ENCODE peak calls at places on chromosomes 3 and 15, in five cellular contexts. H, T, C, A and O are unnamed samples. For H3K36me3, the result is how much of the 10 kb centered on the place peaks cover.

GRCh38 chr3:41163399-41163798 is 35.9 kb upstream of the CTNNB1 start:
- DNase-seq in A (no peak), C (no peak), T (no peak), H (no peak), O (no peak)

GRCh38 chr3:132289311-132289710 is 27.9 kb upstream of the ACP3 start:
- DNase-seq in C (no peak), H (no peak), A (no peak), T (peak), O (no peak)

GRCh38 chr3:171824076-171824475 is 13.8 kb upstream of the PLD1 start:
- DNase-seq in C (no peak), T (no peak), H (no peak), A (no peak), O (no peak)

GRCh38 chr3:12838179-12838965 is 3.0 kb downstream of the RPL32 start:
- DNase-seq in A (no peak), H (no peak), T (peak), C (no peak), O (no peak)

GRCh38 chr15:101087172-101087769 is 164.6 kb downstream of the CHSY1 start:
- DNase-seq in H (no peak), C (no peak), A (no peak), T (no peak), O (no peak)

GRCh38 chr3:136708339-136708985 is 43.7 kb downstream of the STAG1 start:
- DNase-seq in C (no peak), T (no peak), A (no peak), H (no peak), O (no peak)

GRCh38 chr3:192907784-192908183 is 9.9 kb downstream of the MB21D2 start:
- DNase-seq in T (no peak), C (no peak), H (no peak), A (no peak), O (no peak)

GRCh38 chr3:24406900-24407299 is 87.8 kb downstream of the THRB start:
- DNase-seq in T (no peak), A (no peak), H (no peak), C (no peak), O (no peak)

GRCh38 chr15:73786518-73786917 is 33.4 kb upstream of the INSYN1 start:
- DNase-seq in T (no peak), H (peak), A (no peak), C (no peak), O (no peak)

GRCh38 chr3:56613016-56613415 is 56.0 kb downstream of the CCDC66 start:
- DNase-seq in C (no peak), H (no peak), A (no peak), T (no peak), O (no peak)

GRCh38 chr15:58118272-58118671 is 19.9 kb upstream of the AQP9 start:
- DNase-seq in H (no peak), C (no peak), T (no peak), A (no peak), O (no peak)

GRCh38 chr15:98428253-98428989 is 219.9 kb upstream of the IGF1R start:
- DNase-seq in A (peak), H (peak), C (peak), T (peak), O (peak)

GRCh38 chr15:30870681-30871080 is 33.0 kb upstream of the FAN1 start:
- DNase-seq in T (no peak), H (no peak), A (no peak), C (no peak), O (no peak)

GRCh38 chr3:130395916-130396315 is 50.4 kb downstream of the COL6A5 start:
- DNase-seq in C (no peak), A (no peak), H (peak), T (peak), O (peak)

DNA sequence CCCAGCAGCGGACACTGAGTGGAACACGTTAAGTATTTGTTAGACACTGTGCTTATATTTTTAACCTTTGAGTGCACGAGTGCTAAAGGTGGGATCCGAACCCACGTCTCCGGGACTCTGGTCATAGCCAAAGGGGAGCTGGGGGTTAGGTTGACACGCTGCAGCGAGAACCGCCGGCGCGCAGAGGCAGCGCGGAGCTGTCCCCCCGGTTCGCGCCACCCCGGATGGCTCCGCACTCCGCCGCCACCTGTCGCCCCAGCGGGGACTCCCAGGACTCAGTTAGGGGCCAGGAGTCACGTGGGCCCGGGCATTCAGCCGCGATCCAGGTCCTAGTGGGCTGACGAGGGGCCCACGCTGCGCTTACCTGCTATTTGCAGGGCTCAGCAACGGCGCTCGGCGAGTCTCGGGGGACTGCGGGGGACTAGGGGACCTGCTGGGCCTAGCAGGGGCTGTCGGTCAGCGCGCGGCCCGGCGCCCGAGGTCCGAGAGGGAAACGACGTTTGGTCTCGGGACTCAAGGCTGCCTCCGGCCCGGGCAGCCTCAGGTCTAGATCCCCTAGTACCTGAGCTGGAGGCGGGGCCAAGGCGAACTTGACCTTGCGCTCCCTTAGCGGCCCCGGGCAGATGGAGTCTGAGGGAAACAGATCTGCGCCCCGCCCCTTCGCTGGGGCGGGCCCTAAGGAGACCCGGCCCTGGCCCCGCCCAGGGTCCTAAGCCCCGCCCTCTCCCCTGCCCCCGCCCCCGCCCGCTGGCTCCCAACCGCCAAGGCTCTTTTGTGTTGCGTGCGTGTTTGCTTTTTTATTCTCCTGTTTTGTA is at the start of gene NMNAT3:
- DNase-seq in A (peak), H (peak), T (peak), C (peak), O (peak)
- TF ChIP-seq CTCF in A (no peak), H (no peak), T (no peak), C (no peak), O (no peak)

GRCh38 chr15:48522911-48523310 is 122.6 kb downstream of the FBN1 start:
- DNase-seq in T (peak), A (no peak), C (no peak), H (no peak), O (no peak)
- H3K36me3 ChIP-seq in T (under half), A (under half), C (under half), H (under half), O (under half)

DNA sequence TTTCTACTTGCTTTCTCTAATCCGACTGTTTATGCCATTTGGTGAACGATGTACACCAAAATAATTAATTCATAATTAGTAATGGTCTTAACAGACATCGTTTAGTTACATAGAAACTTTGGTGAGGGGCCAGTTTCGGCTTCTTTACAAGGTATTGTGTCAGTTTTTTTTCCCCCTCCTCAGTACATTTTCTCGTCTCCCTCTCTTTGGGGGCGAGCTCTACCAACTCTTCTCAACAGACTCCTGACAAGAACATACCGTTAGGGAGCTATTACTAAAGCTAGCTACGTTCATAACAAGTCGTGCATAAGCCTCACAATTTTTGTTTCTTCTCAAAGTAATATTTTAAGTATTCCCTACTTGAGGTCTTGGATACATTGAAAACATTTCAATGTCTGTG is 1.4 kb downstream of the U2SURP start:
- DNase-seq in T (no peak), H (no peak), C (no peak), A (no peak), O (no peak)
- H3K4me3 ChIP-seq in T (peak), H (peak), C (peak), A (no peak), O (peak)

GRCh38 chr3:28348286-28348636 is 260 bp upstream of the ZCWPW2 start:
- DNase-seq in C (no peak), A (no peak), H (no peak), T (no peak), O (no peak)

GRCh38 chr3:28345690-28346089 is 2.8 kb upstream of the ZCWPW2 start:
- DNase-seq in T (no peak), A (no peak), H (no peak), C (no peak), O (no peak)

GRCh38 chr3:28349397-28350000 is 875 bp upstream of the AZI2 start:
- DNase-seq in A (no peak), C (no peak), T (no peak), H (no peak), O (peak)

GRCh38 chr3:28347374-28348285 is 891 bp upstream of the ZCWPW2 start:
- DNase-seq in T (peak), C (no peak), H (peak), A (no peak), O (no peak)

DNA sequence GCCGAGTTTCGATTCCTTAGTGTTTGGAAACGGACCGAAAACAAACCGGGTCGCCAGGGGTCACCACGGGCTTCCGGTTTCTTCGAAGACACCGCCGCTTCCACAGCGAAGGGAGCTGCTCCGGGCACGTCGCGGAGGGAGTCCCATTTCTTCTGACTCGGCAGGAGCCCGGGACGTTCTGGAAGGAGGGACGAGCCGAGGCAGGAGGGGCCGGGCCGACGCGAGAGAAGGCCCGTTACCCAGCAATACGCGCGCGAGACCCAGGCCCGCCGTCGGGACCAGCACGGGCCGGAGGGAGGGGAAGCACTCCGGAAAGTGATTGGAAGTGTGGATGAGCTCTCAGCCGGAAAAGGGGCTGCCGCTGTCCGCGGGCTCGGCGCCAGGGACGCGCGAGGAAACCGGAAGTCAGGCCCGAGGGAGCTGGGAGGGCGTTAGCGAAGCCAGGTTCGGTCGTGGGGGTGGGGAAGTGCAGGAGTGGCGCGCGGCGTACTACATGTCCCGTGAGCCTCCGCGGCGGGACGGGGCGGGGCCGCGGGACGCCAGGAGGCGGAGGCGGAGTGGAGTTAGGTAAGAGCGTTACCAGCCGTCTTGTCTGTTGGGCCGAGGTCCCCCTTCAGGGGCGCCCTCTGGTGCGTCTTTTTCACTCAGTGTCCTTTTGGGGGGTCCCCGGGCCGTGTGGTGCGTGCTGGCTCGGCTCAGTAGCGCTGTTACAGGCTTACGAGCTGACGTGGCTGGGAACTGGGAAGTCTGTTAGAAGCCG is at the start of the genes AZI2 and ZCWPW2:
- DNase-seq in H (peak), A (peak), T (peak), C (peak), O (peak)
- TF ChIP-seq CTCF in H (no peak), A (no peak), T (no peak), C (peak), O (peak)

GRCh38 chr15:42405876-42406482 is 46.7 kb downstream of the CAPN3 start:
- DNase-seq in T (no peak), H (no peak), C (no peak), A (no peak), O (no peak)

GRCh38 chr15:42413914-42414313 is 54.6 kb downstream of the CAPN3 start:
- DNase-seq in C (no peak), T (peak), H (no peak), A (no peak), O (no peak)

GRCh38 chr15:42408178-42408577 is 48.9 kb downstream of the CAPN3 start:
- DNase-seq in H (no peak), A (no peak), T (no peak), C (no peak), O (no peak)

GRCh38 chr15:42409011-42409410 is 49.7 kb downstream of the CAPN3 start:
- DNase-seq in H (no peak), T (no peak), C (no peak), A (no peak), O (no peak)

GRCh38 chr15:42411884-42412283 is 52.6 kb downstream of the CAPN3 start:
- DNase-seq in T (no peak), C (no peak), A (no peak), H (no peak), O (no peak)
- H3K36me3 ChIP-seq in T (under half), C (under half), A (under half), H (under half), O (under half)

GRCh38 chr3:124172297-124172696 is 180.4 kb upstream of the ROPN1 start:
- DNase-seq in A (no peak), T (no peak), H (no peak), C (no peak), O (no peak)

GRCh38 chr3:124172846-124173245 is 180.9 kb upstream of the ROPN1 start:
- DNase-seq in T (no peak), C (no peak), H (no peak), A (no peak), O (no peak)

GRCh38 chr3:124163689-124164088 is 171.8 kb upstream of the ROPN1 start:
- DNase-seq in C (no peak), H (no peak), A (no peak), T (no peak), O (no peak)

GRCh38 chr3:124168271-124168670 is 176.3 kb upstream of the ROPN1 start:
- DNase-seq in C (peak), A (no peak), T (peak), H (no peak), O (no peak)
- H3K4me3 ChIP-seq in C (no peak), A (no peak), T (no peak), H (no peak), O (no peak)

GRCh38 chr3:112289011-112289410 is 5.0 kb downstream of the SLC9C1 start:
- DNase-seq in T (no peak), C (no peak), H (no peak), A (no peak), O (no peak)
- TF ChIP-seq CTCF in T (no peak), C (no peak), H (no peak), A (no peak), O (no peak)

GRCh38 chr3:123158899-123159390 is 42.8 kb upstream of the SEC22A start:
- DNase-seq in T (no peak), A (no peak), C (no peak), H (no peak), O (no peak)

GRCh38 chr3:123158330-123158729 is 43.4 kb upstream of the SEC22A start:
- DNase-seq in T (no peak), H (no peak), C (no peak), A (no peak), O (peak)

GRCh38 chr3:123163146-123163545 is 38.6 kb upstream of the SEC22A start:
- DNase-seq in T (no peak), A (no peak), C (no peak), H (no peak), O (no peak)

GRCh38 chr3:123159926-123160635 is 41.7 kb upstream of the SEC22A start:
- DNase-seq in H (no peak), C (no peak), A (no peak), T (peak), O (no peak)

DNA sequence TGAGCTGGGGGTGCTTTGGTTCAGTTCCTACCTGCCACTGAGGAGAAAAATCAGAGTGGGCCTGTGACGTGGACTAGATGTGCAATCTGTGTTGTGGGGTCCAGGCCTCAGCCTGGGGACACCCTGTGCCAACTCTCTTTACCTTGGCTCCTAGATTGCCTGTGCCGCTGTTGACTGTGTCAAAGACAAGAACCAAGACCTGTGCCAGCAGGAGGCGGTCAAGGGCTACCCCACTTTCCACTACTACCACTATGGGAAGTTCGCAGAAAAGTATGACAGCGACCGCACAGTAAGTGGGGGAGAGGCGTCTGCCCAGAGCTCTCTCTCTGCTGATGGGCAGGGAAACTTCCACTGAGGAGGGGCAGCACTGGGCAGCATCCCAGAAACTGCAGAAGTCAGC is 40.6 kb upstream of the SEC22A start:
- DNase-seq in A (no peak), C (no peak), T (no peak), H (peak), O (no peak)
- H3K36me3 ChIP-seq in A (under half), C (under half), T (under half), H (under half), O (under half)